ENCODE peak calls at places on chromosome 13, in six cellular contexts. W is RPMI7951; Z is Ammon's horn; M is GM12878; A is Calu3; R is stimulated activated effector memory CD8-positive, alpha-beta T cell treated with anti-CD3 and anti-CD28 coated beads, Interleukin-12 subunit alpha, Interleukin-12 subunit beta, amount 100 ng/mL, for 72 hours. T is an unnamed sample.

GRCh38 chr13:73133536-73133935 is 74.7 kb downstream of the KLF5 start:
- DNase-seq in A (no peak), R (no peak), W (peak), Z (no peak), M (no peak), T (no peak)

GRCh38 chr13:40479196-40479845 is 187.1 kb downstream of the FOXO1 start:
- DNase-seq in W (no peak), Z (peak), R (no peak), M (no peak), A (no peak), T (no peak)

GRCh38 chr13:79749985-79750551 is 269.1 kb downstream of the NDFIP2 start:
- DNase-seq in R (no peak), A (no peak), W (peak), Z (peak), M (no peak), T (peak)

GRCh38 chr13:42740753-42741152 is 40.6 kb upstream of the FAM216B start:
- DNase-seq in R (no peak), W (no peak), M (no peak), A (peak), Z (peak), T (no peak)

GRCh38 chr13:32309812-32310706 is 5.1 kb downstream of the ZAR1L start:
- DNase-seq in M (no peak), W (peak), R (no peak), Z (peak), A (peak), T (peak)

GRCh38 chr13:94967183-94968039 is 255.1 kb upstream of the SOX21 start:
- DNase-seq in Z (peak), R (peak), A (peak), M (no peak), W (no peak), T (no peak)

GRCh38 chr13:97067342-97067895 is 73.1 kb upstream of the OXGR1 start:
- DNase-seq in M (no peak), R (no peak), Z (no peak), W (peak), A (no peak), T (no peak)

GRCh38 chr13:100954430-100955361 is 280.1 kb upstream of the TMTC4 start:
- DNase-seq in M (no peak), A (no peak), W (peak), Z (no peak), R (no peak), T (no peak)

GRCh38 chr13:62512194-62513141 is 1096.8 kb upstream of the PCDH20 start:
- DNase-seq in Z (peak), W (peak), R (no peak), M (peak), A (peak), T (peak)

GRCh38 chr13:75258159-75258782 is 223.7 kb downstream of the TBC1D4 start:
- DNase-seq in Z (peak), R (no peak), A (no peak), M (no peak), W (peak), T (peak)

GRCh38 chr13:59373341-59373740 is 790.4 kb downstream of the DIAPH3 start:
- DNase-seq in A (no peak), W (no peak), M (no peak), Z (no peak), R (no peak), T (no peak)

GRCh38 chr13:95044452-95045205 is 256.6 kb downstream of the ABCC4 start:
- DNase-seq in R (no peak), M (no peak), Z (no peak), W (no peak), A (no peak), T (no peak)

GRCh38 chr13:45522571-45522970 is 57.8 kb downstream of the COG3 start:
- DNase-seq in W (peak), M (no peak), A (no peak), Z (no peak), R (no peak), T (no peak)

GRCh38 chr13:104098421-104098820 is 1032.2 kb upstream of the SLC10A2 start:
- DNase-seq in R (no peak), W (peak), M (no peak), Z (no peak), A (no peak), T (peak)

GRCh38 chr13:20512042-20512683 is 13.5 kb downstream of the CRYL1 start:
- DNase-seq in M (no peak), R (no peak), A (no peak), W (peak), Z (no peak), T (no peak)

GRCh38 chr13:45847554-45848224 is 3.9 kb downstream of the SIAH3 start:
- DNase-seq in W (peak), Z (no peak), R (no peak), A (peak), M (no peak), T (peak)

GRCh38 chr13:110715395-110716234 is 2.1 kb downstream of the ING1 start:
- DNase-seq in W (peak), A (peak), M (peak), Z (peak), R (peak), T (peak)

GRCh38 chr13:64099994-64100393 is 2684.3 kb upstream of the PCDH20 start:
- DNase-seq in Z (no peak), A (no peak), M (no peak), W (no peak), R (no peak), T (no peak)

GRCh38 chr13:29196409-29197074 is 376.4 kb downstream of the MTUS2 start:
- DNase-seq in Z (no peak), W (no peak), M (peak), A (no peak), R (no peak), T (no peak)